ENCODE peak calls at places on chromosome 16, in seven cellular contexts. One of them, this sample, is unnamed.

GRCh38 chr16:55622930-55623561 is 32.7 kb upstream of the SLC6A2 start:
- DNase-seq in neural progenitor cell: peak; percentile 50
- DNase-seq in aorta: no peak
- DNase-seq in fibroblast of lung: no peak
- DNase-seq in GM12878: no peak
- DNase-seq in mammary epithelial cell: peak; percentile 20
- DNase-seq in uterus: no peak
- DNase-seq in this sample: peak; percentile 48

GRCh38 chr16:50680907-50681885 is at the start of gene SNX20:
- DNase-seq in neural progenitor cell: no peak
- DNase-seq in fibroblast of lung: no peak
- DNase-seq in GM12878: peak; percentile 63
- DNase-seq in uterus: no peak
- DNase-seq in mammary epithelial cell: no peak
- DNase-seq in aorta: peak; percentile 74
- DNase-seq in this sample: no peak

GRCh38 chr16:74556375-74556922 is 50.5 kb downstream of the GLG1 start:
- DNase-seq in GM12878: no peak
- DNase-seq in aorta: no peak
- DNase-seq in mammary epithelial cell: peak; percentile 64
- DNase-seq in uterus: no peak
- DNase-seq in fibroblast of lung: no peak
- DNase-seq in neural progenitor cell: no peak
- DNase-seq in this sample: no peak

GRCh38 chr16:73019456-73020362 is 28.2 kb downstream of the ZFHX3 start:
- DNase-seq in GM12878: no peak
- DNase-seq in mammary epithelial cell: no peak
- DNase-seq in neural progenitor cell: no peak
- DNase-seq in fibroblast of lung: peak; percentile 82
- DNase-seq in uterus: no peak
- DNase-seq in aorta: no peak
- DNase-seq in this sample: no peak

GRCh38 chr16:11833951-11834695 is 17.2 kb downstream of the RSL1D1 start:
- DNase-seq in fibroblast of lung: peak; percentile 92
- DNase-seq in uterus: no peak
- DNase-seq in mammary epithelial cell: peak; percentile 92
- DNase-seq in neural progenitor cell: no peak
- DNase-seq in GM12878: no peak
- DNase-seq in aorta: no peak
- DNase-seq in this sample: no peak

GRCh38 chr16:47037396-47037745 is 63.9 kb upstream of the DNAJA2 start:
- DNase-seq in GM12878: no peak
- DNase-seq in neural progenitor cell: peak; percentile 48
- DNase-seq in aorta: peak; percentile 59
- DNase-seq in mammary epithelial cell: no peak
- DNase-seq in uterus: peak; percentile 45
- DNase-seq in fibroblast of lung: no peak
- DNase-seq in this sample: peak; percentile 41

GRCh38 chr16:11297492-11298142 is 16.5 kb upstream of the PRM1 start:
- DNase-seq in GM12878: peak; percentile 92
- DNase-seq in fibroblast of lung: peak; percentile 82
- DNase-seq in neural progenitor cell: peak; percentile 53
- DNase-seq in uterus: peak; percentile 58
- DNase-seq in mammary epithelial cell: no peak
- DNase-seq in aorta: peak; percentile 90
- DNase-seq in this sample: peak; percentile 50

GRCh38 chr16:35352431-35352830 is 1893.0 kb downstream of the TP53TG3F start:
- DNase-seq in neural progenitor cell: no peak
- DNase-seq in mammary epithelial cell: no peak
- DNase-seq in uterus: no peak
- DNase-seq in aorta: no peak
- DNase-seq in GM12878: no peak
- DNase-seq in fibroblast of lung: no peak
- DNase-seq in this sample: no peak

GRCh38 chr16:81786321-81786720 is 7.2 kb downstream of the PLCG2 start:
- DNase-seq in fibroblast of lung: no peak
- DNase-seq in aorta: no peak
- DNase-seq in neural progenitor cell: no peak
- DNase-seq in mammary epithelial cell: peak; percentile 84
- DNase-seq in uterus: no peak
- DNase-seq in GM12878: no peak
- DNase-seq in this sample: no peak

GRCh38 chr16:49701867-49702494 is 153.9 kb downstream of the ZNF423 start:
- DNase-seq in aorta: peak; percentile 73
- DNase-seq in fibroblast of lung: peak; percentile 59
- DNase-seq in mammary epithelial cell: no peak
- DNase-seq in GM12878: no peak
- DNase-seq in neural progenitor cell: peak; percentile 90
- DNase-seq in uterus: peak; percentile 82
- DNase-seq in this sample: peak; percentile 31

GRCh38 chr16:54921229-54921824 is 9.3 kb upstream of the IRX5 start:
- DNase-seq in GM12878: no peak
- DNase-seq in aorta: no peak
- DNase-seq in fibroblast of lung: no peak
- DNase-seq in mammary epithelial cell: peak; percentile 51
- DNase-seq in neural progenitor cell: no peak
- DNase-seq in uterus: no peak
- DNase-seq in this sample: no peak

GRCh38 chr16:11675561-11676511 is 7.6 kb downstream of the SNN start:
- DNase-seq in GM12878: no peak
- DNase-seq in aorta: no peak
- DNase-seq in uterus: no peak
- DNase-seq in fibroblast of lung: no peak
- DNase-seq in neural progenitor cell: no peak
- DNase-seq in mammary epithelial cell: peak; percentile 43
- DNase-seq in this sample: peak; percentile 34

GRCh38 chr16:5005916-5006315 is 27.8 kb downstream of the NAGPA start:
- DNase-seq in aorta: peak; percentile 10
- DNase-seq in fibroblast of lung: no peak
- DNase-seq in neural progenitor cell: no peak
- DNase-seq in GM12878: no peak
- DNase-seq in mammary epithelial cell: no peak
- DNase-seq in uterus: no peak
- DNase-seq in this sample: no peak

GRCh38 chr16:52515068-52515671 is 31.8 kb downstream of the TOX3 start:
- DNase-seq in neural progenitor cell: peak; percentile 30
- DNase-seq in mammary epithelial cell: no peak
- DNase-seq in uterus: no peak
- DNase-seq in fibroblast of lung: no peak
- DNase-seq in aorta: no peak
- DNase-seq in GM12878: no peak
- DNase-seq in this sample: no peak

GRCh38 chr16:75256059-75256870 is 4.8 kb upstream of the BCAR1 start:
- DNase-seq in aorta: peak; percentile 81
- DNase-seq in mammary epithelial cell: no peak
- DNase-seq in uterus: peak; percentile 45
- DNase-seq in GM12878: no peak
- DNase-seq in fibroblast of lung: no peak
- DNase-seq in neural progenitor cell: no peak
- DNase-seq in this sample: peak; percentile 80

GRCh38 chr16:11334831-11335404 is 10.3 kb upstream of the RMI2 start:
- DNase-seq in GM12878: no peak
- DNase-seq in fibroblast of lung: no peak
- DNase-seq in neural progenitor cell: no peak
- DNase-seq in uterus: no peak
- DNase-seq in mammary epithelial cell: no peak
- DNase-seq in aorta: no peak
- DNase-seq in this sample: no peak

GRCh38 chr16:9008335-9009260 is 44.9 kb upstream of the USP7 start:
- DNase-seq in mammary epithelial cell: peak; percentile 25
- DNase-seq in neural progenitor cell: peak; percentile 89
- DNase-seq in GM12878: peak; percentile 21
- DNase-seq in aorta: peak; percentile 85
- DNase-seq in fibroblast of lung: peak; percentile 62
- DNase-seq in uterus: peak; percentile 43
- DNase-seq in this sample: peak; percentile 87

DNA sequence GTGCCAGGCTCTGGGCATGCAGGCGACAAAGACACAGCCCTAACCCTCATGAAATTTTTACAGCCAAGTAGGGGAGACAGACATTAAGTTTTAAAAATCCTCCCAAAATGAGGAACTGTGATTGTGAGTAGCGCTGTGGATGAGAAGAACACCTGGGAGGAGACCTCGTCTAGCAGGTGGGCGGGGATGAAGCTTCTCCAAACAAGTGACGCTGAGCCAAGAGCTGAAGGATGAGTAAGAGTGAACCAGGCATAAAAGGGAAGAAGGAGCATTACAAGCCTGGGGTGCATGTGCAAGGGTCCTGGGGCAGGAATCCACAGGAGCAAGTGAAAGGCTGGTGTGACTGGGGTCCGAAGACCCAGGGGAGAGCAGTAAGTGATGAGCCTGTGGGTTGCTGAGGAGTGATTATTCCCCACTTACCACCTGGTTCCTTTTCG is 149.4 kb upstream of the HS3ST2 start:
- DNase-seq in fibroblast of lung: no peak
- DNase-seq in GM12878: no peak
- DNase-seq in uterus: no peak
- DNase-seq in mammary epithelial cell: no peak
- DNase-seq in neural progenitor cell: no peak
- DNase-seq in aorta: no peak
- DNase-seq in this sample: no peak
- H3K27me3 ChIP-seq in fibroblast of lung: peaks cover 11% of the 10 kb centered on the region
- H3K27me3 ChIP-seq in GM12878: peaks cover 1% of the 10 kb centered on the region
- H3K27me3 ChIP-seq in uterus: no peaks in the 10 kb centered on the region
- H3K27me3 ChIP-seq in mammary epithelial cell: no peaks in the 10 kb centered on the region
- H3K27me3 ChIP-seq in neural progenitor cell: no peaks in the 10 kb centered on the region
- H3K27me3 ChIP-seq in aorta: no peaks in the 10 kb centered on the region
- H3K27me3 ChIP-seq in this sample: no peaks in the 10 kb centered on the region

GRCh38 chr16:66947302-66948033 is 12.2 kb downstream of the CES2 start:
- DNase-seq in fibroblast of lung: peak; percentile 85
- DNase-seq in mammary epithelial cell: peak; percentile 78
- DNase-seq in neural progenitor cell: peak; percentile 72
- DNase-seq in aorta: peak; percentile 82
- DNase-seq in GM12878: peak; percentile 72
- DNase-seq in uterus: peak; percentile 84
- DNase-seq in this sample: peak; percentile 81
- H3K4me3 ChIP-seq in fibroblast of lung: peak overlapping the region; percentile 71
- H3K4me3 ChIP-seq in mammary epithelial cell: peak overlapping the region; percentile 69
- H3K4me3 ChIP-seq in neural progenitor cell: no peak overlapping the region
- H3K4me3 ChIP-seq in aorta: peak overlapping the region; percentile 21
- H3K4me3 ChIP-seq in GM12878: peak overlapping the region; percentile 57
- H3K4me3 ChIP-seq in uterus: peak overlapping the region; percentile 46
- H3K4me3 ChIP-seq in this sample: no peak overlapping the region

DNA sequence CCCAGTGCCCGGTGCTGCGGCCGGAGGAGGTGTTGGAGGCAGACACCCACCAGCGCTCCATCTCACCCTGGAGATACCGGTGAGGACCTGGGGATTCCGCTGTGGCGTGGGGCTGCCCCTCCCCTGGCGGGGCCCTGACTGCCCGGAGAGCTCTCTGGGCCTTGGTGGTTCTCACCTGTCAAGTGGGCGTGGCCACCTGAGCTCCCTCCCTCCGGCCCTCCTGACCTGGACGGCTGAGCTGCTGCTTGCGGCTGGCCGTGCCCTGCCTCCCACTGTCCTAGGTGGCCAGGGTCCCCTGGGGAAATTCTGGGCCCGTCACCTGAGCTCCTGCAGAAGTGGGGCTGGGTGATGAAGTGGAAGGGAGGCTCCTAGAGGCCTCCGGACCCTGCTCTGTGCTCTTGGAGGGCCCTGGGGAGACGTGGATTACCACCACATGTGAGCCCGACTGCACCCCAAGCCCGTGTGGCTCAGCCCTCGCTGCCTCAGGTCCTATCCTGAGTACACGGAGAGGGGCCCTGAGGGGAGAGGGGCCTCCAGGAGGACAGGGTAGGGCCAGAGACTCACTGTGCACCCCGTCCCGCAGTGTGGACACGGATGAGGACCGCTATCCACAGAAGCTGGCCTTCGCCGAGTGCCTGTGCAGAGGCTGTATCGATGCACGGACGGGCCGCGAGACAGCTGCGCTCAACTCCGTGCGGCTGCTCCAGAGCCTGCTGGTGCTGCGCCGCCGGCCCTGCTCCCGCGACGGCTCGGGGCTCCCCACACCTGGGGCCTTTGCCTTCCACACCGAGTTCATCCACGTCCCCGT is 1.1 kb downstream of the IL17C start:
- DNase-seq in uterus: no peak
- DNase-seq in neural progenitor cell: peak; percentile 59
- DNase-seq in aorta: no peak
- DNase-seq in mammary epithelial cell: no peak
- DNase-seq in fibroblast of lung: no peak
- DNase-seq in GM12878: no peak
- DNase-seq in this sample: no peak
- H3K27me3 ChIP-seq in uterus: no peaks in the 10 kb centered on the region
- H3K27me3 ChIP-seq in neural progenitor cell: peaks cover 60% of the 10 kb centered on the region
- H3K27me3 ChIP-seq in aorta: no peaks in the 10 kb centered on the region
- H3K27me3 ChIP-seq in mammary epithelial cell: peaks cover 20% of the 10 kb centered on the region
- H3K27me3 ChIP-seq in fibroblast of lung: peaks cover 22% of the 10 kb centered on the region
- H3K27me3 ChIP-seq in GM12878: peaks cover 13% of the 10 kb centered on the region
- H3K27me3 ChIP-seq in this sample: no peaks in the 10 kb centered on the region

DNA sequence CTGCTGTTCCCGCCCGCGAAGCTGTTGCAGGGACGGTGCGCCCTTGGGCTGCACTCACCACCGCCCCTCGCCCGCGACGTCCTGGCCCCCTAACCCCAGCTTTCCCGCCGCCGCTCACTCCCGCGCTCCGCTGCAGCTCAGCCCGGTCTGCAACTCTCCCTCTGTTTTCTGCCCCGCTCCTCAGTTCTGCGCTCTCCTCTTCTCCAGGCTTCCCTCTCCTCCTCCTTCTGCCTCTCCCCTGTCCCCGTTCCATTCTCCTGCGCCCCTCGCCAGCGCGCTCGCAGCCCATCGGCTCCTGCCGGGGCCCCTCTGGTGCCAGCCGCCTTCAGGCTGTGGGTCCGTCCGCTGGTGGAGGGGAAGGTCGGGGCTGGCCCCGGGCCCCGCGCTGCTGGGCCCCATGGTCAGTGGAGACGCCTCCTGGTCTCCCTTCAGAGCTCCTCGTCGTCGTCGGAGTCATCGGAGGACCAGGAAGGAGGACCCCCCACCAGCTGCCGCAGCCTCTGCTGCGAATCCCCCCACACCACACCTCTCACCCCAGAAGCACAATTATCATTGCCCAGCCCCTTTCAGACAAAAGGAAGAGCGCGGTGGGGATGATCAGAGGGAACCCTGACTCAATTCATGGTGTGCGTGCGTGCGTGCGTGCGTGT is 223.2 kb upstream of the FOXF1 start:
- DNase-seq in aorta: no peak
- DNase-seq in uterus: no peak
- DNase-seq in mammary epithelial cell: no peak
- DNase-seq in GM12878: no peak
- DNase-seq in fibroblast of lung: no peak
- DNase-seq in neural progenitor cell: peak; percentile 64
- DNase-seq in this sample: no peak
- H3K4me3 ChIP-seq in aorta: no peak overlapping the region
- H3K4me3 ChIP-seq in uterus: no peak overlapping the region
- H3K4me3 ChIP-seq in mammary epithelial cell: no peak overlapping the region
- H3K4me3 ChIP-seq in GM12878: no peak overlapping the region
- H3K4me3 ChIP-seq in fibroblast of lung: no peak overlapping the region
- H3K4me3 ChIP-seq in neural progenitor cell: peak overlapping the region; percentile 48
- H3K4me3 ChIP-seq in this sample: no peak overlapping the region

This sample was measured in WERI-Rb-1.